ENCODE peak calls at places on chromosome 15, in eight cellular contexts. O, N, A, B, E, I, G and T are unnamed samples.

GRCh38 chr15:91882858-91883586 is 29.5 kb downstream of the SLCO3A1 start:
- DNase-seq in A (no peak), G (no peak), B (no peak), E (peak; percentile 70), N (peak; percentile 50), I (no peak), O (no peak), T (no peak)

GRCh38 chr15:75891895-75892294 is 11.8 kb upstream of the FBXO22 start:
- DNase-seq in I (no peak), O (peak; percentile 71), G (peak; percentile 27), A (no peak), N (no peak), B (no peak), E (no peak), T (no peak)

GRCh38 chr15:101115318-101115886 is 136.4 kb downstream of the CHSY1 start:
- DNase-seq in E (no peak), A (no peak), I (no peak), N (no peak), O (no peak), B (no peak), G (no peak), T (no peak)

GRCh38 chr15:71295242-71296031 is 180.2 kb downstream of the THSD4 start:
- DNase-seq in O (peak; percentile 100), G (peak; percentile 99), I (no peak), N (no peak), B (no peak), A (peak; percentile 33), E (no peak), T (no peak)

GRCh38 chr15:67130673-67131601 is 65.5 kb downstream of the SMAD3 start:
- DNase-seq in G (no peak), A (peak; percentile 54), O (peak; percentile 77), N (no peak), B (no peak), I (no peak), E (no peak), T (no peak)

GRCh38 chr15:79522656-79523055 is 90.5 kb downstream of the MINAR1 start:
- DNase-seq in I (no peak), E (no peak), A (no peak), O (peak; percentile 14), N (no peak), G (no peak), B (no peak), T (no peak)

GRCh38 chr15:95132774-95133173 is 901.4 kb downstream of the MCTP2 start:
- DNase-seq in A (no peak), I (no peak), E (no peak), G (no peak), N (no peak), O (peak; percentile 89), B (no peak), T (no peak)

GRCh38 chr15:45091161-45091560 is 22.8 kb downstream of the DUOX2 start:
- DNase-seq in B (no peak), N (no peak), E (no peak), O (no peak), G (peak; percentile 14), I (no peak), A (no peak), T (no peak)

GRCh38 chr15:64982472-64982871 is 7.2 kb downstream of the SPG21 start:
- DNase-seq in B (no peak), O (no peak), I (no peak), G (no peak), E (no peak), A (no peak), N (no peak), T (no peak)

GRCh38 chr15:63256433-63256884 is 20.9 kb upstream of the APH1B start:
- DNase-seq in A (no peak), G (peak; percentile 18), B (no peak), N (no peak), E (no peak), O (peak; percentile 63), I (no peak), T (no peak)

GRCh38 chr15:92224843-92225242 is 168.8 kb upstream of the ST8SIA2 start:
- DNase-seq in A (no peak), B (no peak), O (no peak), I (no peak), E (no peak), G (no peak), N (no peak), T (no peak)

GRCh38 chr15:73748731-73749130 is 4.4 kb downstream of the INSYN1 start:
- DNase-seq in O (no peak), N (no peak), G (no peak), E (no peak), B (no peak), A (no peak), I (no peak), T (no peak)

GRCh38 chr15:60673918-60674558 is 195.1 kb upstream of the ICE2 start:
- DNase-seq in O (peak; percentile 91), E (no peak), G (peak; percentile 58), A (peak; percentile 79), B (no peak), I (no peak), N (no peak), T (no peak)

GRCh38 chr15:84928843-84929168 is 44.3 kb downstream of the SLC28A1 start:
- DNase-seq in B (no peak), O (no peak), N (no peak), A (no peak), E (no peak), I (no peak), G (no peak), T (no peak)

GRCh38 chr15:70427531-70428120 is 329.9 kb upstream of the TLE3 start:
- DNase-seq in N (no peak), I (no peak), G (no peak), E (no peak), A (no peak), O (peak; percentile 85), B (no peak), T (no peak)

DNA sequence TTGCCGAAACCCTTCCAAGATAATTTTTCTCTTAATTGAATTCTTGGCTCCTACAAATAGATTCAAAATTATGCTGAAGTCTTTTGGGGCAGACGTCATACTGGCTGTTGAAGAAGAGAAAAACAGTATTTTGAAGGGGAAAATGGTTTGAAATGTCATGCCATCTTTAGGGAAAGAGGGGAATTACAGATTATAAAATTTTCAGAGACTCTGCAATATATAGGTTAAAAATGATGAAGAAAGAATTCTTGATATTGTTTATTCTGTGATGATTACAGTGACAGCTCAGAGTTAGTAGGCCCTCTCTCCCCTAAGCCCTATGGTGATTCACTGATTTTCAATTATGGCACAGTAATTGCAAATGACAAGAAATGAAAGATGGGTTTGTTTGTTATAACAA is 86.1 kb downstream of the CGNL1 start:
- DNase-seq in N (no peak), A (no peak), I (no peak), G (no peak), O (no peak), B (no peak), E (no peak), T (no peak)
- TF ChIP-seq CTCF in N (peak; percentile 29), A (peak; percentile 23), I (no peak), G (peak; percentile 42), O (peak; percentile 48), B (peak; percentile 21), E (peak; percentile 56), T (peak; percentile 11)

GRCh38 chr15:25137013-25137412 is 182.2 kb downstream of the SNRPN start:
- DNase-seq in B (no peak), E (no peak), N (no peak), O (no peak), G (no peak), I (no peak), A (no peak), T (no peak)

GRCh38 chr15:25133804-25134203 is 179.0 kb downstream of the SNRPN start:
- DNase-seq in B (no peak), I (no peak), E (no peak), O (no peak), A (no peak), G (no peak), N (no peak), T (no peak)

GRCh38 chr15:25134546-25134945 is 179.8 kb downstream of the SNRPN start:
- DNase-seq in A (no peak), O (peak; percentile 7), E (no peak), B (no peak), N (no peak), I (no peak), G (no peak), T (no peak)

DNA sequence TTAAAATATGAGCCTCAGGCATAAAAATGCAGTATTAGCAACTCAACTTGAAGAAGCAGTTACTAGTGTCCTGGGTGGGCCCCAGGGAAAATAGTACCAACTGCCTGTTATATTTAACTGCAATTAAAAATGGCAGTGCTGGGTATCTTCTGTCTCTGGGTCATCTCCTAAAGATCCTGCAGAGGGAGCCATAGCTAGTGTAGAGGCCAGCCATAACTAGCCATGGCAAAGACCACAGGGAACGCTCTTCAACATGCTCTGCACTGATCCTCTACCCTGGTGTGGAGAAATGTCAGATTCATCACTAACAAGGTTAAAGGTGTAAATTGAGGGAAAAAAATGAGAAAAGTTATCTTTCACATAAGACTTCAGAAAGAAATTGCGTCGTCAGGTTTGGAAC is 181.3 kb downstream of the SNRPN start:
- DNase-seq in O (no peak), G (peak; percentile 7), I (no peak), B (no peak), E (no peak), A (no peak), N (no peak), T (no peak)
- TF ChIP-seq CTCF in O (peak; percentile 22), G (no peak), I (peak; percentile 48), B (no peak), E (peak; percentile 37), A (no peak), N (peak; percentile 54), T (peak; percentile 16)

DNA sequence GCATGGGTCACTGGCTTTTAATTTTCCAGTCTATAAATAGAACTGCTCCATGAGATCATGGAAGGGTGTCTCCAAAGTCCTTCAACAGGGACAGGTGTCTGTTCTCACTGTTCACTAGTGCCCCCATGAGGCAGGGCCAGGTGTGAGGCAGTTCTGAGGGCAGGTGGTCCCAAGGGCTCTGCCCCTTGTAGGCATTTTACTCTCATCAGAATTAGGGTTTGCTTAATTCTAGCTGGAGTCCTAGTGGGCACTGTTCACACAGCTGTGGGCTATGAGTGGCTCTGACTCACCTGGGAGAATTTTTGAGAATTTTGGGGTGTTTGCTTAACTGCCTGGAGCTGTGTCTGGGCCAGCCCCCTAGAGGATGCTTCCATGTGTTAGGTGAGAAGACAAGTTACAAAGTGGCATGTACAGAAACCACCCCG is 248.0 kb upstream of the LYSMD4 start:
- DNase-seq in G (no peak), E (no peak), N (no peak), I (no peak), A (no peak), O (peak; percentile 53), B (no peak), T (no peak)
- TF ChIP-seq CTCF in G (no peak), E (no peak), N (peak; percentile 25), I (peak; percentile 12), A (no peak), O (peak; percentile 52), B (no peak), T (no peak)

GRCh38 chr15:99059010-99059981 is 45.6 kb upstream of the SYNM start:
- DNase-seq in A (peak; percentile 93), G (peak; percentile 78), E (peak; percentile 43), N (peak; percentile 78), B (peak; percentile 77), O (peak; percentile 23), I (peak; percentile 77), T (peak; percentile 63)
- TF ChIP-seq CTCF in A (peak; percentile 91), G (peak; percentile 85), E (peak; percentile 77), N (peak; percentile 82), B (peak; percentile 84), O (peak; percentile 85), I (peak; percentile 78), T (peak; percentile 75)